ENCODE peak calls at places on chromosomes 16 and 17, in four cellular contexts. A is prostate gland, Z is NB4, P is Peyer's patch. Q is an unnamed sample.

GRCh38 chr17:79607941-79608728 is 2.7 kb downstream of the RBFOX3 start:
- DNase-seq in A (no peak), P (no peak), Z (peak; percentile 54), Q (no peak)

GRCh38 chr17:8818654-8819330 is 19.6 kb upstream of the MFSD6L start:
- DNase-seq in A (no peak), P (peak; percentile 11), Z (no peak), Q (peak; percentile 61)

GRCh38 chr16:84829168-84829965 is 9.6 kb downstream of the CRISPLD2 start:
- DNase-seq in P (no peak), Z (no peak), A (no peak), Q (no peak)

GRCh38 chr17:16486373-16487250 is 5.4 kb downstream of the LRRC75A start:
- DNase-seq in P (peak; percentile 94), A (peak; percentile 92), Z (no peak), Q (no peak)

GRCh38 chr16:15857779-15858560 is 1.1 kb upstream of the MYH11 start:
- DNase-seq in A (peak; percentile 21), P (peak; percentile 47), Z (no peak), Q (no peak)

GRCh38 chr16:65889533-65889966 is 476.9 kb upstream of the CDH5 start:
- DNase-seq in A (peak; percentile 37), Z (no peak), P (no peak), Q (peak; percentile 42)

GRCh38 chr16:2815299-2815771 is 1.7 kb upstream of the PRSS21 start:
- DNase-seq in Z (no peak), A (no peak), P (no peak), Q (no peak)

GRCh38 chr16:85626191-85626951 is 13.2 kb downstream of the GSE1 start:
- DNase-seq in A (no peak), P (no peak), Z (no peak), Q (no peak)

GRCh38 chr16:49003992-49004391 is 277.6 kb downstream of the CBLN1 start:
- DNase-seq in A (no peak), Z (no peak), P (no peak), Q (no peak)

GRCh38 chr17:27456681-27457404 is 595 bp downstream of the KSR1 start:
- DNase-seq in A (peak; percentile 24), Z (no peak), P (peak; percentile 50), Q (no peak)

GRCh38 chr17:59366773-59367656 is 35.6 kb downstream of the YPEL2 start:
- DNase-seq in Z (no peak), A (peak; percentile 84), P (peak; percentile 83), Q (no peak)

GRCh38 chr16:10906482-10906881 is 29.5 kb downstream of the CIITA start:
- DNase-seq in P (no peak), Z (no peak), A (no peak), Q (no peak)

GRCh38 chr16:2239231-2239675 is 3.0 kb downstream of the DNASE1L2 start:
- DNase-seq in P (no peak), Z (no peak), A (no peak), Q (no peak)

DNA sequence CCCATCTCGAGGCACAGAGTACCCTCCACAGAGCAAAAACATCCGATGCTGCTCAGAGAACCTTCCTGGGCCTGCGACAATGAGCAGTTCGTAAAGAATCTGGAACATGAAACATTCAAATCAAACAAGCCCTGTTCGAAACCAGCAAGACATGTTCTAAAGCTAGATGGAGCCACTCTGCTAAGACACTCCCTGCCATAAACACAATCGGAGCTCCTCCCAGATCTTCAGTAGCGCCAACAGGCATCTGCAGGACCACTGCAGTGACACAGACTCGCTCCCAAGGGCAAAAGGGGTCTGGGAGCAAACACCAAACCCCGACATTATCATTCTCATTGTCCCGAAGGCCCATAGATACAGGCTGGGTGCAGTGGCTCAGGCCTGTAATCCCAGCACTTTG is 108.7 kb downstream of the ZFHX3 start:
- DNase-seq in A (peak; percentile 71), P (no peak), Z (no peak), Q (no peak)
- TF ChIP-seq POLR2A in A (no peak), P (no peak), Z (no peak), Q (no peak)

GRCh38 chr17:11598274-11599221 is at the start of gene DNAH9:
- DNase-seq in A (peak; percentile 98), Z (no peak), P (peak; percentile 95), Q (peak; percentile 95)
- TF ChIP-seq POLR2A in A (peak; percentile 50), Z (no peak), P (no peak), Q (no peak)

DNA sequence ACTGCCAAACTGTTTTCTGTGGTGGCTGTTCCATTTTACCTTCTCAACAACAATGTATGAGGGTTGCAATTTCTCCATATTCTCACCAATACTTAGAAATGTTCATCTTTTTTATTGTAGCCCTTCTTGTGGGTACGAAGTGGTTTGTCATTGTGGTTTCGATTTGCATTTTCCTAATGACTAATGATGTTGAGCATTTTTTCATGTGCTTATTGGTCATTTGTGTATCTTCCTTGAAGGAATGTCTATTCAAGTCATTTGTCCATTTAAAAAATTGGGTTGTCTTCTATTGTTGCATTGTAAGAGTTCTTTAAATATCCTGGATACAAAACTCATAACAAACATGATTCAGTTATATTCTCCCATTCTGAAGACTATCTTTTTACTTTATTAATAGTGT is 47.5 kb upstream of the CCL2 start:
- DNase-seq in A (no peak), Z (no peak), P (no peak), Q (no peak)
- TF ChIP-seq POLR2A in A (no peak), Z (no peak), P (no peak), Q (no peak)

DNA sequence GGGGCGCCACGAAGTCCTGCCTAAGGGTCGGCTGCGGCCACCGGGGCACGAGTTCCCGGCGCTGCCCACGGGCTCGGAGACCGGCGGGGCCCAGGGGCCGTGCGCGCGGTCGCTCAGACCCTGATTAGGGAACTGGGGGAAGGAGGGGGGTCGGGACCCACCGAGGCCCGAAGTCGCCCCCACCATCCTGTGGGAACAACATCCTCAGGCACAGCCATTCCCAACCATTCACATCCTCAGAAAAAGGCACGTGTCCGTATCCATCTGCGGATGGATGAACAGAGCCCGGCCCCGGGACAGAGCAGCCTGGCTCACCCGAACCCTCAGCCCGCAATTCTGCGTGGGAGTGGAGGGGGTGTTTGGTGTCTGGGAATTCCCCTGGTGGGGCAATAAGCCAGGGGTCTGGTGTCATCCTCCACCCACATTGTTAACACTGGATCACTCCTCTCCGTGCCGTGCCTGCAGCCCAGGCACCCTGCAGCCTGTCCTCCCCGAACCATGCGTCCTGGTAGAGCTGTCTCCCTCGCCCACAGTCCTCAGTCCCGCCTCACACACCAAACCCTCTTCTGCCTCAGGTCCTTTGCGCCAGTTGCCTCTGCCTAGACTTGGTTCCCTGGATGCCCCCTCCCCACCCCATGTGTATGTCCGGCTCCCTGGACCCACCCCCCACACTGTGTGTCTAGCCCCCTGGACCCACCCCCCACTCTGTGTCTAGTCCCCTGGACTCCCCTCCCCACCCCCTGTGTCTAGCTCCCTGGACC is 789 bp upstream of the CCDC57 start:
- DNase-seq in A (no peak), Z (peak; percentile 74), P (no peak), Q (no peak)
- TF ChIP-seq POLR2A in A (no peak), Z (no peak), P (no peak), Q (no peak)

DNA sequence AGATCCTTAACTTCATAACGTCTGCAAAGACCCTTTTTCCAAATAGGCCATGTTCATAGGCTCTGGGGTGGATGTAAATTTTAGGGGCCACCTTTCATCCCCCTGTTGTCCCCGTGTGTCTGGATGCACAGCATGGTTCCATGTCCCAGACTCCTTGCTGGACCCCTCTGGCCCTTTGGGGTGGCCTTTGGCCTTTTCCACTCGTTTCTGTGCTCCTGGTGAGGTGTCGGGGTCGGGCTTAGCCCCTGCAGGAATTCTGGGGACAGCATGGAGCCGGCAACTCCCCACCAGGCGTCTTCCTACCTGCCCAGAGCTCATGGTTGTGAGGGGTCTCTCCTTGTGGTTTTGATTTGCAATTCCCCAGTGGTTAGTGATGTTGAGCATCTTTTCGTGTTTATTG is 183.5 kb downstream of the SEC14L1 start:
- DNase-seq in P (peak; percentile 46), Z (no peak), A (no peak), Q (peak; percentile 85)
- TF ChIP-seq POLR2A in P (no peak), Z (no peak), A (no peak), Q (no peak)

GRCh38 chr17:81696218-81696941 is 6.8 kb upstream of the MRPL12 start:
- DNase-seq in Z (no peak), P (no peak), A (no peak), Q (no peak)
- TF ChIP-seq POLR2A in Z (no peak), P (no peak), A (no peak), Q (no peak)

GRCh38 chr17:34566873-34567272 is 12.5 kb upstream of the TMEM132E start:
- DNase-seq in P (no peak), A (no peak), Z (no peak), Q (no peak)
- TF ChIP-seq POLR2A in P (no peak), A (no peak), Z (no peak), Q (no peak)

DNA sequence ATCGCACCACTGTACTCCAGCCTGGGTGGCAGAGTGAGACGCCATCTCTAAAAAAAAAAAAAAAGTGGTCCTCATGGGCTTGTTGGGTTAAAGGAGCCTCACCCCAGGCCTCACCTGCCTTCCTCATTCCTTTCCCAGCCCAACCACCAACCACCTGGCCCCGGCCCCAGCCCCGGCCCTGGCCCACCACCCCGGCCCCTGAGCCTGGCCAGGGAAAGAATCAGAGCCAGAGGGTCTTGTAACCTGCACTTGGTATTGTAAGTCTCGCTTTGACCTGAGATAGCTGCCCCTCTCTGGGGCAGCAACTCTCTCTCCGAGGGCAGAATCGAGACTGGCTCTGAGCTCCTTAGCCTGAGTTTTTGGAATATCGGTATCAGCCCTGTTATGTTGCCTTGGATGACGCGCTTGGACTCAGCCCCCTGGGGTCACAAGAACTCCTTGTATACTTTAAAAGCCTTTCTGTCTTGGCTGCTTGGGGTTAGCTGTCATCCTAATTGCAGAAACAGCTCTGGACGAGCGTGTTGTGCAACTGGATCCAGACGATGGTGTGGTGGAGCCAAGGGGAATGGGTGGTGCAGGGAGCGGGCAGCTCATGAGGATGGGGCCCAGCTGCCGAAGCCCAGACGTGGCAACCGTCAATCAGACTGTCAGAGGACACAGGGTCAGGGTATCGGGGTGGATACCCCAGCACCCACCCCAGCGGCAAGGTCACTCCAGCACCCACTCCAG is 14.6 kb downstream of the SMTNL2 start:
- DNase-seq in P (peak; percentile 58), A (no peak), Z (no peak), Q (peak; percentile 95)
- TF ChIP-seq POLR2A in P (no peak), A (no peak), Z (no peak), Q (no peak)